ENCODE peak calls at places on chromosome 20, in four cellular contexts. One of them, this sample, is unnamed.

GRCh38 chr20:38937978-38938473 is 11.8 kb downstream of the FAM83D start:
- DNase-seq in activated T-cell treated with anti-CD3 and anti-CD28 coated beads, Interleukin-2, amount 50 U/mL, for 24 hours: no peak
- DNase-seq in AG09319: no peak
- DNase-seq in NCI-H1105 treated with DMSO at 0.1 percent for 48 hours: no peak
- DNase-seq in this sample: no peak

GRCh38 chr20:1830240-1830639 is 65.0 kb upstream of the SIRPA start:
- DNase-seq in activated T-cell treated with anti-CD3 and anti-CD28 coated beads, Interleukin-2, amount 50 U/mL, for 24 hours: no peak
- DNase-seq in NCI-H1105 treated with DMSO at 0.1 percent for 48 hours: no peak
- DNase-seq in AG09319: peak
- DNase-seq in this sample: no peak

GRCh38 chr20:50868509-50869495 is 62.4 kb downstream of the ADNP start:
- DNase-seq in activated T-cell treated with anti-CD3 and anti-CD28 coated beads, Interleukin-2, amount 50 U/mL, for 24 hours: no peak
- DNase-seq in NCI-H1105 treated with DMSO at 0.1 percent for 48 hours: no peak
- DNase-seq in AG09319: no peak
- DNase-seq in this sample: peak

GRCh38 chr20:61753987-61754956 is 311.4 kb downstream of the TAF4 start:
- DNase-seq in AG09319: no peak
- DNase-seq in NCI-H1105 treated with DMSO at 0.1 percent for 48 hours: no peak
- DNase-seq in activated T-cell treated with anti-CD3 and anti-CD28 coated beads, Interleukin-2, amount 50 U/mL, for 24 hours: no peak
- DNase-seq in this sample: peak

GRCh38 chr20:39812116-39812515 is 850.0 kb downstream of the DHX35 start:
- DNase-seq in activated T-cell treated with anti-CD3 and anti-CD28 coated beads, Interleukin-2, amount 50 U/mL, for 24 hours: no peak
- DNase-seq in NCI-H1105 treated with DMSO at 0.1 percent for 48 hours: peak
- DNase-seq in AG09319: no peak
- DNase-seq in this sample: no peak

GRCh38 chr20:19913927-19914614 is 103.1 kb upstream of the NAA20 start:
- DNase-seq in AG09319: no peak
- DNase-seq in NCI-H1105 treated with DMSO at 0.1 percent for 48 hours: no peak
- DNase-seq in activated T-cell treated with anti-CD3 and anti-CD28 coated beads, Interleukin-2, amount 50 U/mL, for 24 hours: no peak
- DNase-seq in this sample: no peak

GRCh38 chr20:37911838-37912273 is 8.9 kb downstream of the VSTM2L start:
- DNase-seq in activated T-cell treated with anti-CD3 and anti-CD28 coated beads, Interleukin-2, amount 50 U/mL, for 24 hours: no peak
- DNase-seq in NCI-H1105 treated with DMSO at 0.1 percent for 48 hours: peak
- DNase-seq in AG09319: peak
- DNase-seq in this sample: peak

GRCh38 chr20:51460163-51460562 is 82.4 kb downstream of the NFATC2 start:
- DNase-seq in NCI-H1105 treated with DMSO at 0.1 percent for 48 hours: no peak
- DNase-seq in AG09319: no peak
- DNase-seq in activated T-cell treated with anti-CD3 and anti-CD28 coated beads, Interleukin-2, amount 50 U/mL, for 24 hours: no peak
- DNase-seq in this sample: no peak

GRCh38 chr20:63790572-63791168 is 40.4 kb downstream of the ZBTB46 start:
- DNase-seq in activated T-cell treated with anti-CD3 and anti-CD28 coated beads, Interleukin-2, amount 50 U/mL, for 24 hours: no peak
- DNase-seq in NCI-H1105 treated with DMSO at 0.1 percent for 48 hours: no peak
- DNase-seq in AG09319: no peak
- DNase-seq in this sample: no peak